ENCODE peak calls at places on chromosomes 11 and 22, in four cellular contexts. P, E, T and V are unnamed samples.

GRCh38 chr22:37739000-37739399 is 42.2 kb downstream of the TRIOBP start:
- DNase-seq in P (no peak), T (no peak), E (no peak), V (no peak)

GRCh38 chr22:36612458-36612857 is 83.5 kb upstream of the EIF3D start:
- DNase-seq in E (no peak), T (no peak), P (no peak), V (no peak)

GRCh38 chr11:19394525-19395016 is 153.8 kb upstream of the E2F8 start:
- DNase-seq in P (no peak), E (no peak), T (no peak), V (no peak)

GRCh38 chr11:5241461-5241860 is 7.2 kb upstream of the HBD start:
- DNase-seq in T (no peak), E (no peak), P (no peak), V (no peak)

GRCh38 chr22:46367707-46368191 is 32.2 kb downstream of the TRMU start:
- DNase-seq in P (peak), T (peak), E (peak), V (peak)

GRCh38 chr11:35145249-35145648 is 6.3 kb downstream of the CD44 start:
- DNase-seq in E (peak), T (peak), P (no peak), V (no peak)

GRCh38 chr22:46083383-46084350 is 66.7 kb upstream of the PPARA start:
- DNase-seq in P (no peak), T (no peak), E (no peak), V (no peak)

GRCh38 chr11:16347928-16348685 is 8.2 kb downstream of the SOX6 start:
- DNase-seq in T (no peak), E (no peak), P (no peak), V (no peak)

GRCh38 chr11:106101797-106102196 is 24.3 kb downstream of the AASDHPPT start:
- DNase-seq in T (no peak), E (no peak), P (no peak), V (no peak)

GRCh38 chr11:76329084-76329648 is 51.8 kb downstream of the THAP12 start:
- DNase-seq in P (no peak), T (no peak), E (no peak), V (no peak)

GRCh38 chr11:15412054-15412453 is 297.3 kb downstream of the INSC start:
- DNase-seq in P (no peak), E (no peak), T (no peak), V (no peak)

GRCh38 chr11:100624346-100624745 is 62.7 kb upstream of the ARHGAP42 start:
- DNase-seq in T (no peak), E (no peak), P (no peak), V (no peak)

GRCh38 chr11:27926056-27926455 is 181.9 kb downstream of the KIF18A start:
- DNase-seq in T (no peak), E (no peak), P (no peak), V (no peak)

GRCh38 chr11:62535802-62536201 is 10.8 kb downstream of the AHNAK start:
- DNase-seq in T (no peak), P (no peak), E (no peak), V (no peak)

GRCh38 chr11:61960532-61960931 is 6.9 kb downstream of the FTH1 start:
- DNase-seq in E (no peak), P (no peak), T (no peak), V (no peak)

GRCh38 chr11:6604081-6604626 is 580 bp downstream of the ILK start:
- DNase-seq in P (no peak), E (peak), T (peak), V (peak)

GRCh38 chr11:23570828-23571227 is 710.6 kb upstream of the CCDC179 start:
- DNase-seq in E (no peak), P (no peak), T (no peak), V (no peak)

GRCh38 chr11:96152623-96153022 is 190.4 kb downstream of the MAML2 start:
- DNase-seq in P (no peak), T (no peak), E (no peak), V (no peak)

GRCh38 chr11:14422052-14422813 is 63.2 kb upstream of the RRAS2 start:
- DNase-seq in T (peak), P (peak), E (no peak), V (no peak)

GRCh38 chr11:73283316-73284035 is 11.3 kb downstream of the P2RY6 start:
- DNase-seq in E (no peak), P (no peak), T (no peak), V (no peak)

GRCh38 chr11:75203641-75204011 is 36.9 kb upstream of the TPBGL start:
- DNase-seq in T (no peak), E (no peak), P (no peak), V (no peak)

GRCh38 chr22:43092085-43092484 is 2.9 kb upstream of the TTLL1 start:
- DNase-seq in P (no peak), T (no peak), E (no peak), V (no peak)

GRCh38 chr22:28414017-28414416 is 265.6 kb downstream of the TTC28 start:
- DNase-seq in E (no peak), T (no peak), P (no peak), V (no peak)

GRCh38 chr11:82927264-82927880 is 25.8 kb downstream of the DDIAS start:
- DNase-seq in P (no peak), E (no peak), T (peak), V (no peak)

GRCh38 chr22:49103314-49104052 is 724.2 kb downstream of the BRD1 start:
- DNase-seq in E (no peak), T (no peak), P (no peak), V (no peak)

GRCh38 chr22:36386351-36386899 is 1.3 kb downstream of the MYH9 start:
- DNase-seq in E (peak), P (no peak), T (peak), V (no peak)

GRCh38 chr11:61756452-61757212 is 4.2 kb downstream of the MYRF start:
- DNase-seq in E (no peak), T (peak), P (no peak), V (no peak)

GRCh38 chr22:42991010-42991651 is 23.8 kb downstream of the PACSIN2 start:
- DNase-seq in P (no peak), E (no peak), T (no peak), V (no peak)

GRCh38 chr11:45264839-45265515 is 21.2 kb downstream of the SYT13 start:
- DNase-seq in P (no peak), T (peak), E (no peak), V (no peak)

GRCh38 chr22:32226236-32227119 is 21.6 kb upstream of the RFPL2 start:
- DNase-seq in E (no peak), P (no peak), T (no peak), V (no peak)

GRCh38 chr11:19819148-19819547 is 106.5 kb downstream of the NAV2 start:
- DNase-seq in E (no peak), P (no peak), T (no peak), V (no peak)